ENCODE peak calls at places on chromosome 4, in six cellular contexts. K, V, D, X, I and U are unnamed samples.
A peak's percentile ranks its signal among the peaks of the same experiment; 100 is the strongest.

GRCh38 chr4:82900016-82900334 is 560 bp upstream of the THAP9 start:
- DNase-seq in K (no peak), V (no peak), D (no peak), X (peak; percentile 74), I (no peak), U (no peak)

GRCh38 chr4:83360018-83360417 is 25.4 kb upstream of the HPSE start:
- DNase-seq in K (no peak), V (no peak), D (no peak), X (no peak), I (no peak), U (no peak)

GRCh38 chr4:83125738-83126141 is 11.2 kb upstream of the PLAC8 start:
- DNase-seq in K (no peak), V (no peak), D (no peak), X (no peak), I (no peak), U (no peak)

GRCh38 chr4:147103403-147103946 is 157.8 kb upstream of the TTC29 start:
- DNase-seq in K (no peak), V (no peak), D (no peak), X (no peak), I (peak; percentile 51), U (no peak)

GRCh38 chr4:55386073-55386472 is 9.7 kb upstream of the TMEM165 start:
- DNase-seq in K (no peak), V (no peak), D (no peak), X (peak; percentile 37), I (no peak), U (no peak)

GRCh38 chr4:120078216-120078615 is 11.6 kb upstream of the MAD2L1 start:
- DNase-seq in K (no peak), V (no peak), D (no peak), X (no peak), I (no peak), U (no peak)

GRCh38 chr4:123114915-123115756 is 192.7 kb upstream of the NUDT6 start:
- DNase-seq in K (no peak), V (peak; percentile 28), D (no peak), X (no peak), I (peak; percentile 39), U (no peak)

GRCh38 chr4:113383111-113383785 is 333.8 kb downstream of the ANK2 start:
- DNase-seq in K (no peak), V (no peak), D (no peak), X (no peak), I (no peak), U (no peak)

GRCh38 chr4:116357758-116358157 is 727.6 kb downstream of the TRAM1L1 start:
- DNase-seq in K (no peak), V (no peak), D (no peak), X (peak; percentile 52), I (no peak), U (no peak)

GRCh38 chr4:95092762-95093161 is 335.0 kb downstream of the BMPR1B start:
- DNase-seq in K (no peak), V (no peak), D (no peak), X (no peak), I (no peak), U (no peak)

GRCh38 chr4:110637408-110638131 is 14.7 kb upstream of the PITX2 start:
- DNase-seq in K (no peak), V (no peak), D (no peak), X (no peak), I (no peak), U (no peak)

GRCh38 chr4:148305749-148306148 is 136.5 kb downstream of the NR3C2 start:
- DNase-seq in K (no peak), V (no peak), D (no peak), X (no peak), I (no peak), U (no peak)

GRCh38 chr4:106041294-106042002 is 146.2 kb downstream of the NPNT start:
- DNase-seq in K (no peak), V (no peak), D (no peak), X (no peak), I (no peak), U (no peak)

GRCh38 chr4:182760644-182761043 is 156.5 kb downstream of the DCTD start:
- DNase-seq in K (no peak), V (no peak), D (no peak), X (no peak), I (no peak), U (no peak)

GRCh38 chr4:87559090-87559837 is 30.1 kb upstream of the SPARCL1 start:
- DNase-seq in K (no peak), V (no peak), D (no peak), X (peak; percentile 6), I (no peak), U (no peak)

GRCh38 chr4:98802673-98803286 is 126.2 kb downstream of the EIF4E start:
- DNase-seq in K (no peak), V (no peak), D (no peak), X (no peak), I (no peak), U (no peak)

GRCh38 chr4:40196260-40196659 is 571 bp upstream of the RHOH start:
- DNase-seq in K (no peak), V (no peak), D (no peak), X (peak; percentile 78), I (no peak), U (no peak)

GRCh38 chr4:82652062-82652461 is 90.3 kb upstream of the TMEM150C start:
- DNase-seq in K (no peak), V (no peak), D (no peak), X (no peak), I (no peak), U (no peak)

GRCh38 chr4:39893693-39894072 is 84.0 kb downstream of the PDS5A start:
- DNase-seq in K (no peak), V (no peak), D (no peak), X (no peak), I (no peak), U (no peak)

GRCh38 chr4:64857198-64857597 is 447.9 kb upstream of the TECRL start:
- DNase-seq in K (no peak), V (no peak), D (no peak), X (no peak), I (no peak), U (no peak)

GRCh38 chr4:99946346-99947189 is at the start of gene DNAJB14:
- DNase-seq in K (peak; percentile 58), V (peak; percentile 85), D (peak; percentile 68), X (peak; percentile 83), I (peak; percentile 90), U (peak; percentile 37)

GRCh38 chr4:159290321-159291030 is 187.6 kb downstream of the RAPGEF2 start:
- DNase-seq in K (no peak), V (no peak), D (no peak), X (no peak), I (no peak), U (no peak)

GRCh38 chr4:113146876-113147358 is 97.5 kb downstream of the ANK2 start:
- DNase-seq in K (no peak), V (no peak), D (no peak), X (no peak), I (no peak), U (no peak)

GRCh38 chr4:15516494-15516893 is 46.8 kb downstream of the CC2D2A start:
- DNase-seq in K (no peak), V (no peak), D (no peak), X (no peak), I (no peak), U (no peak)

GRCh38 chr4:176359590-176359989 is 39.8 kb downstream of the SPCS3 start:
- DNase-seq in K (no peak), V (no peak), D (no peak), X (no peak), I (no peak), U (no peak)

GRCh38 chr4:54067163-54067562 is 2.8 kb upstream of the CHIC2 start:
- DNase-seq in K (no peak), V (no peak), D (no peak), X (no peak), I (peak; percentile 47), U (no peak)

GRCh38 chr4:85776091-85776490 is 301.1 kb downstream of the ARHGAP24 start:
- DNase-seq in K (no peak), V (no peak), D (no peak), X (no peak), I (no peak), U (no peak)

GRCh38 chr4:150886597-150886996 is 128.5 kb downstream of the LRBA start:
- DNase-seq in K (no peak), V (no peak), D (no peak), X (no peak), I (no peak), U (no peak)